ENCODE peak calls at places on chromosomes 6 and 20, in four cellular contexts. One of them, this sample, is unnamed.

GRCh38 chr20:14956538-14956937 is 619.1 kb upstream of the FLRT3 start:
- DNase-seq in left ventricle myocardium inferior: no peak
- DNase-seq in A549: no peak
- DNase-seq in AG09309: no peak
- DNase-seq in this sample: no peak

GRCh38 chr6:14781707-14782306 is 464.1 kb upstream of the JARID2 start:
- DNase-seq in left ventricle myocardium inferior: no peak
- DNase-seq in A549: no peak
- DNase-seq in AG09309: no peak
- DNase-seq in this sample: no peak

GRCh38 chr6:127967708-127968107 is 66.8 kb upstream of the THEMIS start:
- DNase-seq in left ventricle myocardium inferior: no peak
- DNase-seq in A549: no peak
- DNase-seq in AG09309: no peak
- DNase-seq in this sample: no peak

GRCh38 chr20:8385247-8385646 is 253.2 kb downstream of the PLCB1 start:
- DNase-seq in left ventricle myocardium inferior: peak
- DNase-seq in A549: no peak
- DNase-seq in AG09309: no peak
- DNase-seq in this sample: no peak

GRCh38 chr6:87155920-87156600 is 695 bp downstream of the ZNF292 start:
- DNase-seq in left ventricle myocardium inferior: peak
- DNase-seq in A549: peak
- DNase-seq in AG09309: no peak
- DNase-seq in this sample: peak

GRCh38 chr6:138499303-138499991 is at the start of gene NHSL1:
- DNase-seq in left ventricle myocardium inferior: no peak
- DNase-seq in A549: no peak
- DNase-seq in AG09309: no peak
- DNase-seq in this sample: no peak

GRCh38 chr6:134175532-134176282 is 123.3 kb upstream of the SLC2A12 start:
- DNase-seq in left ventricle myocardium inferior: peak
- DNase-seq in A549: peak
- DNase-seq in AG09309: no peak
- DNase-seq in this sample: no peak

GRCh38 chr6:111263837-111264236 is 176.5 kb downstream of the SLC16A10 start:
- DNase-seq in left ventricle myocardium inferior: no peak
- DNase-seq in A549: no peak
- DNase-seq in AG09309: no peak
- DNase-seq in this sample: no peak

GRCh38 chr6:41428402-41428994 is 93.1 kb downstream of the NCR2 start:
- DNase-seq in left ventricle myocardium inferior: no peak
- DNase-seq in A549: no peak
- DNase-seq in AG09309: peak
- DNase-seq in this sample: no peak

GRCh38 chr6:138278326-138278725 is 60.0 kb upstream of the PBOV1 start:
- DNase-seq in left ventricle myocardium inferior: no peak
- DNase-seq in A549: peak
- DNase-seq in AG09309: no peak
- DNase-seq in this sample: no peak

GRCh38 chr20:17914957-17915356 is 53.6 kb downstream of the SNX5 start:
- DNase-seq in left ventricle myocardium inferior: no peak
- DNase-seq in A549: no peak
- DNase-seq in AG09309: no peak
- DNase-seq in this sample: no peak

GRCh38 chr20:51749674-51750036 is 18.5 kb downstream of the ATP9A start:
- DNase-seq in left ventricle myocardium inferior: no peak
- DNase-seq in A549: no peak
- DNase-seq in AG09309: no peak
- DNase-seq in this sample: no peak

GRCh38 chr20:46823753-46824152 is 70.9 kb upstream of the EYA2 start:
- DNase-seq in left ventricle myocardium inferior: no peak
- DNase-seq in A549: no peak
- DNase-seq in AG09309: no peak
- DNase-seq in this sample: no peak

GRCh38 chr6:154705471-154706113 is 27.6 kb upstream of the SCAF8 start:
- DNase-seq in left ventricle myocardium inferior: no peak
- DNase-seq in A549: no peak
- DNase-seq in AG09309: no peak
- DNase-seq in this sample: no peak

GRCh38 chr6:80425089-80425823 is 318.8 kb downstream of the BCKDHB start:
- DNase-seq in left ventricle myocardium inferior: no peak
- DNase-seq in A549: no peak
- DNase-seq in AG09309: peak
- DNase-seq in this sample: no peak

GRCh38 chr20:34010405-34010895 is 16.7 kb downstream of the RALY start:
- DNase-seq in left ventricle myocardium inferior: no peak
- DNase-seq in A549: no peak
- DNase-seq in AG09309: no peak
- DNase-seq in this sample: no peak

GRCh38 chr20:35006531-35006971 is 50.9 kb downstream of the MYH7B start:
- DNase-seq in left ventricle myocardium inferior: no peak
- DNase-seq in A549: no peak
- DNase-seq in AG09309: no peak
- DNase-seq in this sample: no peak

GRCh38 chr6:83199865-83200230 is 6.7 kb downstream of the RWDD2A start:
- DNase-seq in left ventricle myocardium inferior: no peak
- DNase-seq in A549: no peak
- DNase-seq in AG09309: no peak
- DNase-seq in this sample: no peak

GRCh38 chr6:46526607-46527006 is 35.4 kb upstream of the RCAN2 start:
- DNase-seq in left ventricle myocardium inferior: no peak
- DNase-seq in A549: no peak
- DNase-seq in AG09309: no peak
- DNase-seq in this sample: no peak

GRCh38 chr20:32205502-32206382 is 1.8 kb downstream of the PLAGL2 start:
- DNase-seq in left ventricle myocardium inferior: no peak
- DNase-seq in A549: no peak
- DNase-seq in AG09309: no peak
- DNase-seq in this sample: no peak

GRCh38 chr6:45791600-45792168 is 224.0 kb downstream of the CLIC5 start:
- DNase-seq in left ventricle myocardium inferior: no peak
- DNase-seq in A549: no peak
- DNase-seq in AG09309: peak
- DNase-seq in this sample: no peak

GRCh38 chr6:112802154-112802553 is 455.0 kb downstream of the RFPL4B start:
- DNase-seq in left ventricle myocardium inferior: no peak
- DNase-seq in A549: no peak
- DNase-seq in AG09309: peak
- DNase-seq in this sample: no peak

GRCh38 chr20:4101910-4102309 is 86.6 kb upstream of the RNF24 start:
- DNase-seq in left ventricle myocardium inferior: no peak
- DNase-seq in A549: no peak
- DNase-seq in AG09309: no peak
- DNase-seq in this sample: no peak

GRCh38 chr6:116779569-116780164 is 14.1 kb upstream of the FAM162B start:
- DNase-seq in left ventricle myocardium inferior: no peak
- DNase-seq in A549: peak
- DNase-seq in AG09309: peak
- DNase-seq in this sample: no peak

GRCh38 chr20:53016534-53017042 is 44.4 kb downstream of the TSHZ2 start:
- DNase-seq in left ventricle myocardium inferior: no peak
- DNase-seq in A549: no peak
- DNase-seq in AG09309: no peak
- DNase-seq in this sample: no peak

GRCh38 chr6:143575440-143575839 is 63.9 kb upstream of the FUCA2 start:
- DNase-seq in left ventricle myocardium inferior: no peak
- DNase-seq in A549: peak
- DNase-seq in AG09309: peak
- DNase-seq in this sample: peak

GRCh38 chr6:13486679-13487121 is 700 bp downstream of the GFOD1 start:
- DNase-seq in left ventricle myocardium inferior: peak
- DNase-seq in A549: peak
- DNase-seq in AG09309: no peak
- DNase-seq in this sample: peak

GRCh38 chr6:15481892-15482291 is 180.9 kb downstream of the DTNBP1 start:
- DNase-seq in left ventricle myocardium inferior: no peak
- DNase-seq in A549: no peak
- DNase-seq in AG09309: no peak
- DNase-seq in this sample: no peak

GRCh38 chr6:31821301-31822037 is 6.1 kb upstream of the HSPA1B start:
- DNase-seq in left ventricle myocardium inferior: peak
- DNase-seq in A549: peak
- DNase-seq in AG09309: no peak
- DNase-seq in this sample: peak

GRCh38 chr6:129292836-129293235 is 409.9 kb downstream of the LAMA2 start:
- DNase-seq in left ventricle myocardium inferior: no peak
- DNase-seq in A549: no peak
- DNase-seq in AG09309: no peak
- DNase-seq in this sample: no peak

GRCh38 chr20:60135276-60135675 is 177.1 kb downstream of the CDH26 start:
- DNase-seq in left ventricle myocardium inferior: no peak
- DNase-seq in A549: no peak
- DNase-seq in AG09309: no peak
- DNase-seq in this sample: no peak
- TF ChIP-seq CTCF in left ventricle myocardium inferior: no peak
- TF ChIP-seq CTCF in A549: no peak
- TF ChIP-seq CTCF in AG09309: no peak
- TF ChIP-seq CTCF in this sample: no peak

DNA sequence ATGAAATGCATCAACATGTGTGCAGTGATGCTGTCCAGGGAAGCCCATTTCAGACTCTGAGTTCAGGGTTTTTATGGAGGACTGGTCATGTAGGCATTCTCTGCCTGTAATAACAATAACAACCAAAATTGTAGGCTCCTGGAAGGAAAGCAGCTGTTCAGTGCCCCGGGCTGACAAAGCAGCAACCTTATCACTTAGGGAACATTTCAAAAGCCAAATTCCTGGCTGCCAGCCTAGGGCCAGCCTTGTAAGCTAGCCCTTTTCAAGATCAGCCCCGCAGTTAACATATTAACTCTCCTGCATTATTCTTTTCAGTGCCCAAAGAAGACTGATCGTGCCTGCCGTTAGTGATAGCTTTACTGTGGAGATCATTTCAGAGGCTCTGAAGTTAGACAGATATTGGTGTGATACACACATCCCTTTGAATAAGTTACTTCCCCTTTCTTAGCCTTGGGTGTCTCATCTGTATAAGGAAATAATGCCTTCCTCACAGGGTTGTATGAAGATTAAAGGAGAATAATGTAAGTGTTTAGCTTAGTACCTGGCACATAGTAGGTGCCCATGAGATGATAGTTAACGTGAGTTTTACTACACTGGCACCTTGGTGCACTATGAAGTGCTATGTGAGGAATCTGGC is 44.1 kb downstream of the CTNNBL1 start:
- DNase-seq in left ventricle myocardium inferior: peak
- DNase-seq in A549: no peak
- DNase-seq in AG09309: no peak
- DNase-seq in this sample: no peak
- TF ChIP-seq CTCF in left ventricle myocardium inferior: no peak
- TF ChIP-seq CTCF in A549: no peak
- TF ChIP-seq CTCF in AG09309: no peak
- TF ChIP-seq CTCF in this sample: no peak

DNA sequence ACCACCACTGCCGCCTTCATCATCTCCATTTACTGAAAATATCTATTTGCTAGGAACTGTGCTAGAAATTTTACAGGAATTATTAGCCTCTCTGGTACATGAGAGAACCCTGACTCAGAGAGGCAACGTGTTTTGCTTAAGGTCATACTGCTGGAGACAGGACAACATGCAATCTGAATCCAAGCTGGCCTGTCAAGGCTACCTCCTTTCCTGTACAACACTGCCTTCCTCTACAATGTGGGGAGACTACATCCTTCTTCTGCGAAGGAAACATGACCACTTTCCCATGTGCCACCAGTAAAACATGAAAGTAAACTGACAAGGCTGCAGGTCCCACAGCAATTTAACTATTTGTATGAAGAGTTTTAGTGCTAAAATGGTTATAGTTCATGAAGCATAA is 200.9 kb downstream of the BACH2 start:
- DNase-seq in left ventricle myocardium inferior: no peak
- DNase-seq in A549: no peak
- DNase-seq in AG09309: no peak
- DNase-seq in this sample: no peak
- TF ChIP-seq CTCF in left ventricle myocardium inferior: no peak
- TF ChIP-seq CTCF in A549: no peak
- TF ChIP-seq CTCF in AG09309: no peak
- TF ChIP-seq CTCF in this sample: no peak

DNA sequence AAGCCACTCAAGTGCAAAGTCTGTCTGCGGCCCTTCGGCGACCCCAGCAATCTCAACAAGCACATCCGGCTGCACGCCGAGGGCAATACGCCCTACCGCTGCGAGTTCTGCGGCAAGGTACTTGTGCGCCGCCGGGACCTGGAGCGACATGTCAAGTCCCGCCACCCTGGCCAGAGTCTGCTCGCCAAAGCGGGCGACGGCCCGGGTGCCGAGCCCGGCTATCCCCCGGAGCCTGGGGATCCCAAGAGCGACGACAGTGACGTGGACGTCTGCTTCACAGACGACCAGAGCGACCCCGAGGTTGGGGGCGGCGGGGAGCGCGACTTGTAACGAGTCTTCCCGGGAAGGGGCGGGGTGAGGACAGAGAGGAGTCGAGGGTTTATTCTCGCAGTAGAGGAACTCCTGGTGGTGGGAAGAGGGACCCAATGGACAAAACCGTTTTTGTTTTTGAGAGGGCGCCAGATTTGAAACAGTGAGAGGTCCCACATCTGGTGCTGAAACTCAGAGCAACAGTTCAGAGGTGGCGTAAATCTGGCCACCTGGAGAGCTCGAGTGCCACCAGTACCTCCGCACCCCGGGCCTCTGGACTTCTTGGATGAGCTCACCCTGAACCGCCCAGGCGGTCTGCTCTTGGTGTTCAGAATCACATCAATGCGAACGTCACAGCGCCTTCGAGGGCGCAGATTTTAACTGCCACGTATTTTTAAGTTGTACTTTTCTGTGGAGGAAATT is 8.0 kb downstream of the PRDM13 start:
- DNase-seq in left ventricle myocardium inferior: no peak
- DNase-seq in A549: peak
- DNase-seq in AG09309: no peak
- DNase-seq in this sample: no peak
- TF ChIP-seq CTCF in left ventricle myocardium inferior: no peak
- TF ChIP-seq CTCF in A549: no peak
- TF ChIP-seq CTCF in AG09309: no peak
- TF ChIP-seq CTCF in this sample: peak

This sample was measured in endothelial cell.